ENCODE peak calls at places on chromosomes 13 and 19, in four cellular contexts. K is HepG2, A is K562, O is GM12878. G is an unnamed sample.

GRCh38 chr13:27921421-27921960 is 1.7 kb downstream of the PDX1 start:
- DNase-seq in K (no peak), A (no peak), O (no peak), G (no peak)

GRCh38 chr19:47589824-47590223 is 16.9 kb upstream of the ZNF541 start:
- DNase-seq in K (no peak), A (no peak), O (no peak), G (no peak)

GRCh38 chr19:35267818-35268545 is 780 bp upstream of the USF2 start:
- DNase-seq in K (no peak), A (peak), O (no peak), G (peak)

GRCh38 chr19:43078311-43078710 is 4.2 kb downstream of the PSG2 start:
- DNase-seq in K (no peak), A (no peak), O (no peak), G (no peak)

GRCh38 chr13:45068036-45069001 is 52.0 kb upstream of the GTF2F2 start:
- DNase-seq in K (no peak), A (no peak), O (no peak), G (no peak)

GRCh38 chr13:104137416-104137815 is 1071.2 kb upstream of the SLC10A2 start:
- DNase-seq in K (no peak), A (no peak), O (no peak), G (no peak)

GRCh38 chr19:42081584-42082258 is 5.8 kb downstream of the ZNF574 start:
- DNase-seq in K (peak), A (no peak), O (no peak), G (peak)

GRCh38 chr13:51620165-51620983 is 36.1 kb downstream of the WDFY2 start:
- DNase-seq in K (peak), A (no peak), O (no peak), G (no peak)

GRCh38 chr19:1587872-1588271 is 4.8 kb downstream of the MBD3 start:
- DNase-seq in K (peak), A (no peak), O (no peak), G (no peak)

GRCh38 chr13:41563501-41564001 is 106.2 kb downstream of the RGCC start:
- DNase-seq in K (peak), A (no peak), O (no peak), G (peak)

GRCh38 chr13:57633141-57633949 is 1.8 kb downstream of the PCDH17 start:
- DNase-seq in K (no peak), A (no peak), O (no peak), G (no peak)

GRCh38 chr19:8334458-8335342 is 8.4 kb downstream of the KANK3 start:
- DNase-seq in K (peak), A (no peak), O (no peak), G (peak)

GRCh38 chr13:47463726-47464125 is 537.3 kb downstream of the SUCLA2 start:
- DNase-seq in K (no peak), A (no peak), O (no peak), G (no peak)

GRCh38 chr13:65889368-65889767 is 1340.8 kb downstream of the PCDH9 start:
- DNase-seq in K (no peak), A (no peak), O (no peak), G (no peak)

GRCh38 chr19:315811-316210 is 24.6 kb upstream of the PLPP2 start:
- DNase-seq in K (no peak), A (no peak), O (no peak), G (no peak)

GRCh38 chr13:27137759-27138158 is 33.9 kb downstream of the USP12 start:
- DNase-seq in K (no peak), A (no peak), O (no peak), G (no peak)

GRCh38 chr13:42702726-42703125 is 78.7 kb upstream of the FAM216B start:
- DNase-seq in K (no peak), A (no peak), O (no peak), G (no peak)

GRCh38 chr19:4065430-4066175 is 1.1 kb downstream of the ZBTB7A start:
- DNase-seq in K (peak), A (peak), O (peak), G (peak)

GRCh38 chr13:74414458-74414857 is 280.3 kb upstream of the KLF12 start:
- DNase-seq in K (no peak), A (no peak), O (no peak), G (no peak)

GRCh38 chr19:38898788-38899446 is 501 bp downstream of the SIRT2 start:
- DNase-seq in K (no peak), A (no peak), O (no peak), G (peak)

GRCh38 chr19:40806385-40807146 is 7.6 kb downstream of the EGLN2 start:
- DNase-seq in K (peak), A (peak), O (no peak), G (peak)

GRCh38 chr13:39970177-39970846 is 314.9 kb downstream of the COG6 start:
- DNase-seq in K (no peak), A (no peak), O (no peak), G (no peak)

GRCh38 chr19:5130371-5131030 is 161.6 kb downstream of the KDM4B start:
- DNase-seq in K (no peak), A (no peak), O (peak), G (no peak)

GRCh38 chr13:34037636-34038325 is 219.8 kb downstream of the RFC3 start:
- DNase-seq in K (no peak), A (no peak), O (no peak), G (no peak)

GRCh38 chr13:98026457-98026857 is 73.0 kb downstream of the IPO5 start:
- DNase-seq in K (peak), A (no peak), O (no peak), G (no peak)

GRCh38 chr19:37506387-37507166 is at the start of gene ZNF793:
- DNase-seq in K (no peak), A (no peak), O (no peak), G (no peak)

GRCh38 chr13:101661839-101662238 is 209.4 kb downstream of the ITGBL1 start:
- DNase-seq in K (no peak), A (no peak), O (no peak), G (no peak)

GRCh38 chr13:112732679-112733078 is 42.8 kb downstream of the ATP11A start:
- DNase-seq in K (no peak), A (no peak), O (no peak), G (no peak)

GRCh38 chr13:78121459-78122348 is 203.1 kb upstream of the EDNRB start:
- DNase-seq in K (peak), A (peak), O (peak), G (peak)

GRCh38 chr19:36003284-36003683 is 5.3 kb downstream of the SYNE4 start:
- DNase-seq in K (no peak), A (no peak), O (no peak), G (no peak)

GRCh38 chr13:111213964-111214726 is 99.0 kb downstream of the ARHGEF7 start:
- DNase-seq in K (no peak), A (no peak), O (no peak), G (no peak)

GRCh38 chr13:93882086-93882651 is 597.3 kb downstream of the DCT start:
- DNase-seq in K (no peak), A (no peak), O (no peak), G (no peak)

GRCh38 chr13:98013241-98013640 is 59.8 kb downstream of the IPO5 start:
- DNase-seq in K (no peak), A (no peak), O (no peak), G (no peak)

GRCh38 chr19:6672693-6673290 is 2.8 kb upstream of the TNFSF14 start:
- DNase-seq in K (no peak), A (no peak), O (no peak), G (no peak)

GRCh38 chr13:96994849-96995243 is 570 bp upstream of the OXGR1 start:
- DNase-seq in K (no peak), A (no peak), O (no peak), G (no peak)

GRCh38 chr13:75771818-75772217 is 135.7 kb downstream of the LMO7 start:
- DNase-seq in K (no peak), A (no peak), O (no peak), G (peak)

GRCh38 chr19:48321372-48321621 is 4.1 kb upstream of the EMP3 start:
- DNase-seq in K (no peak), A (peak), O (peak), G (peak)

GRCh38 chr19:58355215-58355796 is 2.0 kb upstream of the A1BG start:
- DNase-seq in K (no peak), A (no peak), O (no peak), G (no peak)

GRCh38 chr19:56314018-56314583 is 538 bp downstream of the ZSCAN5A start:
- DNase-seq in K (peak), A (peak), O (no peak), G (no peak)

GRCh38 chr19:56315076-56315828 is 613 bp upstream of the ZSCAN5A start:
- DNase-seq in K (peak), A (peak), O (peak), G (peak)

GRCh38 chr19:56314584-56315075 is at the start of gene ZSCAN5A:
- DNase-seq in K (peak), A (peak), O (peak), G (peak)

GRCh38 chr19:56312337-56312736 is 2.3 kb downstream of the ZSCAN5A start:
- DNase-seq in K (no peak), A (no peak), O (no peak), G (no peak)

DNA sequence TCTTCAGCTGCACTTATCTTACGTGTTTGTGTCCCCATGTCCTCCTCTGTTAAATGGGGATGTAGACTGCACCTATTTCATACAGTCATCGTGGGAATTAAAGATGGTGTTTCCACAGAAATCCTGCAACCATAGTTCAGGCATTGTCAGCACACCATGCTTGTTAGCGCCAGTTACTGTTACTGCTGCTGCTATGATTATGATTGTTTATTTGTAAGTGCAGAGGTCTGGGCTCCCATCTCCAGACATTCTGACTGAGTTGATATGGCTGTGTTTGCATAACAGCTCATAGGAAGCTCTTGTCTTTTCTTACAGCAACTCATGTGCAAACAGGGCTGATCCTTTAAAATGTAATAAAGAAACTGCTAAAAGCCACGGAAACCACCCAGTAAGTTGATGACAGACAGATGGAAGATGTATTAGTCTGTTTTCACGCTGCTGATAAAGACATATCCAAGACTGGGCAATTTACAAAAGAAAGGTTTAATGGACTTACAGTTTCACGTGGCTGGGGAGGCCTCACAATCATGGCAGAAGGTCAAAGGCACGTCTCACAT is 1.8 kb downstream of the ZSCAN5A start:
- DNase-seq in K (no peak), A (no peak), O (no peak), G (no peak)
- TF ChIP-seq BHLHE40 in K (no peak), A (no peak), O (no peak), G (no peak)

GRCh38 chr13:67094952-67095351 is 135.2 kb downstream of the PCDH9 start:
- DNase-seq in K (no peak), A (no peak), O (no peak), G (no peak)

GRCh38 chr13:67094078-67094477 is 136.1 kb downstream of the PCDH9 start:
- DNase-seq in K (no peak), A (no peak), O (no peak), G (no peak)

GRCh38 chr13:67095621-67096020 is 134.5 kb downstream of the PCDH9 start:
- DNase-seq in K (no peak), A (no peak), O (no peak), G (no peak)

GRCh38 chr13:67096418-67096817 is 133.7 kb downstream of the PCDH9 start:
- DNase-seq in K (no peak), A (no peak), O (no peak), G (no peak)

GRCh38 chr13:67091603-67092002 is 138.5 kb downstream of the PCDH9 start:
- DNase-seq in K (no peak), A (no peak), O (no peak), G (no peak)
- H3K4me2 ChIP-seq in K (no peak), A (no peak), O (no peak), G (peak)

DNA sequence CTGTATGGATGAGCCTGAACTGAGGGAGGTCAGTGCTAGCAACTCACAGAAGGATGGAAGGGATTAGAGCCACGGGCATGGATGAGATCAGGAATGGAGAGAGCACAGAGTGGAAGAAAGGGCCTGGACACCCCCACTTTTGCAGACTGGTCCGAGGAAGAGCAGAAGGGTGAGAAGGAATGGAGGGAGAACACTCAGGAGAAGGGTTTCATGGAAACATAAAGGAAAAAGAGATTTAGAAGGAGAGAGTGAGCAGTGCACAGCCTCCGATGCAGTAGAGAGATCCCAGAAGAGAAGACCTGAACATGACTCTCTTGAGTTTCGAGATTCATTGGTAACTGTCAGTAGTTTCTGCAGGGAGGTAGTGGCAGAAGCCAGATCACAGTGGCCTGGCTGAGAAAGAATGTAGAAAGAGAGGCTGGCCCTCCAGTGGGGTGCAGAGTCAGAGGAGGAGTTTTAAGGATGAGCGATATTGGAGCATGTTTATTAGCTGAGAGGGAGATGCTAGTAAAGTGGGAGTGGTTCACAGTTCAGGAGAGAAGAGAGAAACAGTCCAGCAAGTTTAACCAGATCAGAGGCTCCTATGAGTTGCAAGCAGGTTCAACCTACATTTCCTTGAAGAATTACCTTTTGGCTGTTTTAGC is 108.9 kb downstream of the ZAR1L start:
- DNase-seq in K (no peak), A (no peak), O (no peak), G (no peak)
- TF ChIP-seq CHD4 in K (no peak), A (no peak), O (no peak), G (no peak)

GRCh38 chr19:29491491-29491890 is 34.3 kb upstream of the VSTM2B start:
- DNase-seq in K (no peak), A (no peak), O (no peak), G (no peak)
- TF ChIP-seq BHLHE40 in K (no peak), A (no peak), O (no peak), G (no peak)

GRCh38 chr19:55253842-55254624 is 4.8 kb downstream of the PPP6R1 start:
- DNase-seq in K (no peak), A (no peak), O (peak), G (no peak)
- H3K4me2 ChIP-seq in K (no peak), A (no peak), O (peak), G (no peak)

DNA sequence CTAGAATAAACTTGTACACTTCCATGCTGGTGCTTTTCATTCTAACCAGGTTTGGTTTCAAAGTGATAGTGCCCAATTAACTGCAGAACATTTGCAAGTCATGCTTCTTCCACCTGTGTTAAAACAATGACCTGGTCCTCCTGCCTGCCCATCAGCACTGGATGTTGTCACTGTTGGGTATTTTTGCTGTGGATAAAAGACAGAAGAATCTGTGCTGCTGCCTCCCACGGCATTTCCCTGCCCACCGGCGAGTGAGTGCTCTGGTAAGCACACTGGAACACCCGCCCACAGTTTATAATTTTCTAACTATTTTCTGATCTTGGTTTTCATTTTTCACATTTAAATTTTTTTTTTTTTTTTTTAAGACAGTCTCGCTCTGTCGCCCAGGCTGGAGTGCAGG is 2.3 kb upstream of the AKAP8 start:
- DNase-seq in K (no peak), A (no peak), O (no peak), G (no peak)
- TF ChIP-seq CHD4 in K (no peak), A (no peak), O (no peak), G (no peak)

GRCh38 chr19:15181394-15181793 is 19.4 kb downstream of the NOTCH3 start:
- DNase-seq in K (no peak), A (no peak), O (no peak), G (no peak)
- TF ChIP-seq BHLHE40 in K (no peak), A (no peak), O (no peak), G (no peak)

DNA sequence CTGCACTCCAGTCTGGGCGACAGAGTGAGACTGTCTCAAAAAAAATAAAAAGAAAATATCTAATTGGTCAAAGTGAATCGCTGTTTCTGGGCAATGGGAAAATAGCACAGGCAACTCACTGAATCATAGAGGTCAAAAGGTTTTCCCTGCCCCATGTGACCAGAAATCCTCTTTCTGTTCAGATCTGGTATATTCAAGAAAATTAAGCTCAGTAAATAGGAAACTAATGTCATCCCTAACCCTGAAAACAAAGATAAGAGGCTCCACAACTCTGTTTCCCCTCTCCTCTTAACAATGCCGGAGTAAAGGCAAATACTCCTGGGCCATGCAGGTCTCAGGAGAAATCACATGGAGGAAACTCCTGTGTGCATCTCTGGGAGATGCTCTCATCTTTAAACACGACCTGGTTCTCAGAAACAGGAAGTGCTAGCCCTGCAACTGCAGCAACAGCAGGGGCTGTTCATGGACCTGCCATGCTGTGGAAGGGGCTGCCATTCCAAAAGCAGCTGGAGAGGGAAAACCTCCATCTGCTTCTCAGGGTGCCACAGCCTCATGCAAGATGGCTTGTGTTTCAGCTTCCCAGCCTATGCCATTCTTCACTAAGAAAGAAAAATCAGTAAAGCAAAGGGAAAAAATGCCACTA is 47.5 kb upstream of the SLC7A9 start:
- DNase-seq in K (no peak), A (no peak), O (no peak), G (no peak)
- H3K4me2 ChIP-seq in K (no peak), A (no peak), O (no peak), G (no peak)

DNA sequence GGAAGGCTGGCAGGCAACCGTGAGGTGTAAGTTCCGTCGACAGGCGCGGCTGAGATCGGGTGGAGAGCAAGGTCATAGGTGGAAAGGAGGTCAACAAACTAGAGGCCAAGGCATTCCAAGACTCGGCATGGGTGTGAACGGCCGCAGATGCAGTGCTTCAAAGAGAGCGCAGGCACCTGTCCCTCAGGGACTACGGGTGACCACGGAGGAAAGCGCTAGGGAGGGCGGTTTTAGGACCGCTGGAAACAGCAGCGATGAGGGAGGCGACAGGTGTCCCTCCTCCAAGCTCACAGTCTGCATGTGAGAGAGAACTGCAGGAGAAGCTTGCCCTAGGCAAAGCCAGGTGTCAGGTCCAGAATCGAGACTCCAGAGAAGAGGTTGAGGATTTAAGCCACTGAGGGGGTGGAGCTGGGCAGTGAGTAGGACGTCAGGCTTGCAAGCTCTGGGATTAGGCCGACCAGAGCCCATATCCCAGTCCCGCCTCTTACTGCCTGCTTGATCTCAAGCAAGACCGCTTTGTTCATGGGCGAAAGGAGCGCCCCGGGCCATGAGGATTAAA is 1.6 kb upstream of the MLNR start:
- DNase-seq in K (no peak), A (no peak), O (no peak), G (no peak)
- TF ChIP-seq CHD4 in K (no peak), A (no peak), O (no peak), G (no peak)